ENCODE peak calls at places on chromosome 12, in nine cellular contexts. Z is NCI-H460, Q is body of pancreas, S is NCI-H524, J is B cell, A is mucosa of gallbladder, O is MG63, B is cardiac muscle cell, P is A549. K is an unnamed sample.

GRCh38 chr12:26400627-26401026 is 205.3 kb downstream of the SSPN start:
- DNase-seq in Z (no peak), Q (no peak), S (no peak), J (no peak), A (no peak), O (no peak), B (no peak), P (no peak), K (no peak)

GRCh38 chr12:110431957-110432587 is 18.1 kb downstream of the ARPC3 start:
- DNase-seq in Z (no peak), Q (no peak), S (no peak), J (no peak), A (no peak), O (no peak), B (no peak), P (no peak), K (no peak)

GRCh38 chr12:68595246-68595645 is 15.5 kb upstream of the RAP1B start:
- DNase-seq in Z (no peak), Q (no peak), S (no peak), J (peak), A (no peak), O (no peak), B (no peak), P (no peak), K (no peak)

GRCh38 chr12:92186038-92186470 is 40.4 kb upstream of the BTG1 start:
- DNase-seq in Z (no peak), Q (no peak), S (no peak), J (peak), A (no peak), O (no peak), B (no peak), P (no peak), K (no peak)

GRCh38 chr12:54759751-54760150 is 94.6 kb upstream of the MUCL1 start:
- DNase-seq in Z (peak), Q (no peak), S (peak), J (no peak), A (no peak), O (no peak), B (peak), P (peak), K (no peak)

GRCh38 chr12:117685115-117685926 is 283.5 kb downstream of the KSR2 start:
- DNase-seq in Z (no peak), Q (peak), S (no peak), J (no peak), A (peak), O (peak), B (peak), P (peak), K (peak)

GRCh38 chr12:114408415-114408814 is 2.5 kb upstream of the TBX5 start:
- DNase-seq in Z (no peak), Q (no peak), S (no peak), J (no peak), A (no peak), O (no peak), B (peak), P (no peak), K (no peak)

GRCh38 chr12:113251404-113252070 is 30.3 kb downstream of the TPCN1 start:
- DNase-seq in Z (no peak), Q (no peak), S (no peak), J (no peak), A (no peak), O (no peak), B (no peak), P (no peak), K (no peak)

GRCh38 chr12:96220902-96221301 is 26.7 kb downstream of the ELK3 start:
- DNase-seq in Z (no peak), Q (no peak), S (no peak), J (no peak), A (no peak), O (peak), B (no peak), P (no peak), K (no peak)

GRCh38 chr12:66189476-66189823 is 436 bp downstream of the IRAK3 start:
- DNase-seq in Z (no peak), Q (no peak), S (no peak), J (peak), A (no peak), O (no peak), B (peak), P (no peak), K (no peak)